ENCODE peak calls at places on chromosomes 16 and 17, in five cellular contexts. K is CD4-positive, alpha-beta T cell; D is T-helper 9 cell; O is activated effector memory CD4-positive, alpha-beta T cell treated with Interleukin-2 at 50 U/mL for 16 hours; F is GM03348. W is an unnamed sample.

GRCh38 chr16:88318521-88318920 is 64.2 kb upstream of the ZNF469 start:
- DNase-seq in K (no peak), D (no peak), O (no peak), F (no peak), W (no peak)

GRCh38 chr16:57866529-57866918 is 64.2 kb upstream of the KIFC3 start:
- DNase-seq in K (no peak), D (no peak), O (no peak), F (no peak), W (no peak)

GRCh38 chr17:38725066-38725465 is 5.1 kb upstream of the CISD3 start:
- DNase-seq in K (no peak), D (no peak), O (no peak), F (no peak), W (no peak)

GRCh38 chr17:49861150-49861884 is 13.4 kb upstream of the TAC4 start:
- DNase-seq in K (peak), D (peak), O (peak), F (peak), W (peak)

GRCh38 chr17:45222273-45222993 is 748 bp downstream of the FMNL1 start:
- DNase-seq in K (no peak), D (peak), O (no peak), F (no peak), W (peak)

GRCh38 chr16:56824335-56824734 is 40.7 kb upstream of the SLC12A3 start:
- DNase-seq in K (no peak), D (no peak), O (no peak), F (peak), W (no peak)

GRCh38 chr17:80117491-80118401 is 16.4 kb downstream of the GAA start:
- DNase-seq in K (no peak), D (no peak), O (no peak), F (no peak), W (no peak)

GRCh38 chr17:55547027-55547670 is 35.9 kb upstream of the SMIM36 start:
- DNase-seq in K (no peak), D (no peak), O (no peak), F (peak), W (no peak)

GRCh38 chr16:68732068-68732680 is 4.9 kb upstream of the CDH1 start:
- DNase-seq in K (no peak), D (no peak), O (no peak), F (no peak), W (no peak)

GRCh38 chr17:73906896-73907600 is 262.8 kb upstream of the SDK2 start:
- DNase-seq in K (no peak), D (no peak), O (no peak), F (no peak), W (no peak)

GRCh38 chr17:18195246-18195645 is 11.6 kb downstream of the ALKBH5 start:
- DNase-seq in K (no peak), D (no peak), O (no peak), F (no peak), W (no peak)

GRCh38 chr17:3657874-3658783 is 10.2 kb downstream of the TAX1BP3 start:
- DNase-seq in K (no peak), D (no peak), O (no peak), F (no peak), W (no peak)

W was measured in CD8-positive, alpha-beta T cell.